ENCODE peak calls at places on chromosomes 11 and 22, in five cellular contexts. One of them, this sample, is unnamed.

GRCh38 chr11:78742430-78742829 is 167.8 kb upstream of the NARS2 start:
- DNase-seq in H9: no peak
- DNase-seq in H1: no peak
- DNase-seq in trophoblast cell: no peak
- DNase-seq in mesenchymal stem cell: no peak
- DNase-seq in this sample: no peak

GRCh38 chr11:29482510-29482909 is 534.3 kb downstream of the KCNA4 start:
- DNase-seq in H9: no peak
- DNase-seq in H1: no peak
- DNase-seq in trophoblast cell: peak
- DNase-seq in mesenchymal stem cell: no peak
- DNase-seq in this sample: no peak

GRCh38 chr22:29737251-29738117 is 17.7 kb downstream of the CABP7 start:
- DNase-seq in H9: peak
- DNase-seq in H1: no peak
- DNase-seq in trophoblast cell: peak
- DNase-seq in mesenchymal stem cell: no peak
- DNase-seq in this sample: no peak

GRCh38 chr22:36301384-36301828 is 48.5 kb downstream of the APOL1 start:
- DNase-seq in H9: peak
- DNase-seq in H1: peak
- DNase-seq in trophoblast cell: peak
- DNase-seq in mesenchymal stem cell: peak
- DNase-seq in this sample: peak

GRCh38 chr11:109704432-109704831 is 282.4 kb downstream of the C11orf87 start:
- DNase-seq in H9: no peak
- DNase-seq in H1: no peak
- DNase-seq in trophoblast cell: no peak
- DNase-seq in mesenchymal stem cell: no peak
- DNase-seq in this sample: no peak

GRCh38 chr11:10041803-10042202 is 252.2 kb downstream of the SBF2 start:
- DNase-seq in H9: no peak
- DNase-seq in H1: no peak
- DNase-seq in trophoblast cell: no peak
- DNase-seq in mesenchymal stem cell: no peak
- DNase-seq in this sample: no peak

GRCh38 chr11:119782673-119783072 is 53.7 kb upstream of the NECTIN1 start:
- DNase-seq in H9: no peak
- DNase-seq in H1: no peak
- DNase-seq in trophoblast cell: no peak
- DNase-seq in mesenchymal stem cell: no peak
- DNase-seq in this sample: no peak

GRCh38 chr22:45069925-45070324 is 60.1 kb upstream of the PHF21B start:
- DNase-seq in H9: no peak
- DNase-seq in H1: no peak
- DNase-seq in trophoblast cell: no peak
- DNase-seq in mesenchymal stem cell: no peak
- DNase-seq in this sample: no peak

GRCh38 chr11:123291201-123291869 is 96.3 kb upstream of the CLMP start:
- DNase-seq in H9: no peak
- DNase-seq in H1: no peak
- DNase-seq in trophoblast cell: no peak
- DNase-seq in mesenchymal stem cell: no peak
- DNase-seq in this sample: no peak

GRCh38 chr11:64040684-64041267 is 5.0 kb downstream of the FLRT1 start:
- DNase-seq in H9: peak
- DNase-seq in H1: no peak
- DNase-seq in trophoblast cell: no peak
- DNase-seq in mesenchymal stem cell: no peak
- DNase-seq in this sample: no peak

GRCh38 chr11:112174789-112175595 is at the start of gene BCO2:
- DNase-seq in H9: peak
- DNase-seq in H1: no peak
- DNase-seq in trophoblast cell: peak
- DNase-seq in mesenchymal stem cell: peak
- DNase-seq in this sample: peak

GRCh38 chr11:125579811-125580210 is 10.5 kb downstream of the EI24 start:
- DNase-seq in H9: no peak
- DNase-seq in H1: no peak
- DNase-seq in trophoblast cell: no peak
- DNase-seq in mesenchymal stem cell: no peak
- DNase-seq in this sample: no peak

GRCh38 chr11:118914178-118914918 is 11.4 kb downstream of the BCL9L start:
- DNase-seq in H9: peak
- DNase-seq in H1: no peak
- DNase-seq in trophoblast cell: no peak
- DNase-seq in mesenchymal stem cell: no peak
- DNase-seq in this sample: no peak

GRCh38 chr22:29799217-29799680 is 32.1 kb downstream of the UQCR10 start:
- DNase-seq in H9: no peak
- DNase-seq in H1: no peak
- DNase-seq in trophoblast cell: peak
- DNase-seq in mesenchymal stem cell: peak
- DNase-seq in this sample: no peak

GRCh38 chr11:70694371-70694770 is 296.0 kb downstream of the CTTN start:
- DNase-seq in H9: no peak
- DNase-seq in H1: no peak
- DNase-seq in trophoblast cell: no peak
- DNase-seq in mesenchymal stem cell: no peak
- DNase-seq in this sample: no peak

GRCh38 chr11:124225471-124225870 is 15.4 kb upstream of the OR8G1 start:
- DNase-seq in H9: no peak
- DNase-seq in H1: no peak
- DNase-seq in trophoblast cell: no peak
- DNase-seq in mesenchymal stem cell: no peak
- DNase-seq in this sample: no peak

GRCh38 chr22:42868751-42869251 is 11.7 kb upstream of the ARFGAP3 start:
- DNase-seq in H9: no peak
- DNase-seq in H1: no peak
- DNase-seq in trophoblast cell: no peak
- DNase-seq in mesenchymal stem cell: no peak
- DNase-seq in this sample: no peak

GRCh38 chr11:132874638-132875037 is 657.7 kb downstream of the OPCML start:
- DNase-seq in H9: no peak
- DNase-seq in H1: no peak
- DNase-seq in trophoblast cell: no peak
- DNase-seq in mesenchymal stem cell: peak
- DNase-seq in this sample: no peak

GRCh38 chr11:78168539-78169477 is 19.6 kb downstream of the KCTD21 start:
- DNase-seq in H9: no peak
- DNase-seq in H1: no peak
- DNase-seq in trophoblast cell: no peak
- DNase-seq in mesenchymal stem cell: peak
- DNase-seq in this sample: no peak

GRCh38 chr11:72736452-72737069 is 15.6 kb downstream of the ARAP1 start:
- DNase-seq in H9: no peak
- DNase-seq in H1: no peak
- DNase-seq in trophoblast cell: peak
- DNase-seq in mesenchymal stem cell: peak
- DNase-seq in this sample: no peak

GRCh38 chr11:114059278-114059983 is at the start of gene ZBTB16:
- DNase-seq in H9: peak
- DNase-seq in H1: peak
- DNase-seq in trophoblast cell: no peak
- DNase-seq in mesenchymal stem cell: peak
- DNase-seq in this sample: peak

GRCh38 chr22:22408731-22409696 is 99.5 kb downstream of the ZNF280B start:
- DNase-seq in H9: peak
- DNase-seq in H1: no peak
- DNase-seq in trophoblast cell: peak
- DNase-seq in mesenchymal stem cell: peak
- DNase-seq in this sample: peak

GRCh38 chr22:41857160-41857859 is 24.4 kb downstream of the SREBF2 start:
- DNase-seq in H9: peak
- DNase-seq in H1: peak
- DNase-seq in trophoblast cell: peak
- DNase-seq in mesenchymal stem cell: peak
- DNase-seq in this sample: peak

DNA sequence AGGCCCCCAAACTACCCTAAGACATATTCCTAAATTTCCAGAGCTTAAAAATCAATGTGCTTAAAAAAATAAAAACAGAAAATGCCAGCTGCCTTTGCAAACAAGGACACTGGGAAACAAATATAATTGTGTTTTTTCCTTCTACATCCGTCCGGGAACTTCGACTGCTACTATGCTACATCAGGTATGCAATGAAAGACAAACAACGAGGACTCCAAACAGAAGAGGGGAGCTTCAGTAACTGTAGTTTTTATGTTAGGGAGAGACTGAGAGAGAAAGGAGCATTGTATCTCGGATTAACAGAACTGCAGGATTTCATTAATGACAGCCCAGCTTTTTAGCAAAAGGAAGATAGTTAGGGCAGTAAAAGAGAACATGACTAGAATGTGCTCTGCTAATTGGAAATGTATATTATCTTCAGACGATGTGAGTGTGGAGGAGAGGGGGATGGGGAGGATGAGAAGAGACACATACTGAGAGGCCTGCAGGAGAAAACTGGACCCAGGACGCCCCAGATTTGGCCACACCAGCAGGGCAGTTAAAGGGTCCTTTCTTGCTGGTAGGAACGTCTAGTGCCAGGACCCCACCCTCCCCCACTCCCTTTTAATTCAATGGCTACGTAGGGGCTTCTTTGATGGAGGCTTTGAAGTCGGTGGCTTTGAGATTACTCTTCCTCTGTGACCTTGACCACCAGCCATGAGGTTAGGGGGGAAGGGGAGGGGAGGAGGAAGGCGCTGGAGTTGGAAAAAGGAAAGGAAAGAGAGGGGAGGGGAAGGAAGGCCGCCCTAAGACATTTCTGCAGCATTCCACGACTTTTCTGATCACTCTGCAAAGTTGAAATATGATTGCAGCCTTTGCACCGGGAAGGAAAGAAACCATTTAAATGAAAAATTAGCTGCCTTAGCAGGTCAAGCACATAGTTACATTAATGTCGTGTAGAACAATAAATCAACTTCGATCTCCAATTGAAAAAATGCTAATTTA is 187.1 kb downstream of the BLID start:
- DNase-seq in H9: peak
- DNase-seq in H1: no peak
- DNase-seq in trophoblast cell: no peak
- DNase-seq in mesenchymal stem cell: no peak
- DNase-seq in this sample: peak
- H2AFZ ChIP-seq in H9: peak
- H2AFZ ChIP-seq in H1: peak
- H2AFZ ChIP-seq in trophoblast cell: no peak
- H2AFZ ChIP-seq in mesenchymal stem cell: no peak
- H2AFZ ChIP-seq in this sample: peak

GRCh38 chr22:27381960-27382742 is 419.4 kb downstream of the MN1 start:
- DNase-seq in H9: peak
- DNase-seq in H1: no peak
- DNase-seq in trophoblast cell: no peak
- DNase-seq in mesenchymal stem cell: no peak
- DNase-seq in this sample: no peak

GRCh38 chr22:27383896-27384295 is 417.7 kb downstream of the MN1 start:
- DNase-seq in H9: no peak
- DNase-seq in H1: no peak
- DNase-seq in trophoblast cell: no peak
- DNase-seq in mesenchymal stem cell: no peak
- DNase-seq in this sample: no peak

GRCh38 chr22:27380826-27381225 is 420.7 kb downstream of the MN1 start:
- DNase-seq in H9: peak
- DNase-seq in H1: no peak
- DNase-seq in trophoblast cell: no peak
- DNase-seq in mesenchymal stem cell: no peak
- DNase-seq in this sample: no peak

GRCh38 chr22:27382947-27383346 is 418.6 kb downstream of the MN1 start:
- DNase-seq in H9: peak
- DNase-seq in H1: no peak
- DNase-seq in trophoblast cell: no peak
- DNase-seq in mesenchymal stem cell: no peak
- DNase-seq in this sample: no peak

DNA sequence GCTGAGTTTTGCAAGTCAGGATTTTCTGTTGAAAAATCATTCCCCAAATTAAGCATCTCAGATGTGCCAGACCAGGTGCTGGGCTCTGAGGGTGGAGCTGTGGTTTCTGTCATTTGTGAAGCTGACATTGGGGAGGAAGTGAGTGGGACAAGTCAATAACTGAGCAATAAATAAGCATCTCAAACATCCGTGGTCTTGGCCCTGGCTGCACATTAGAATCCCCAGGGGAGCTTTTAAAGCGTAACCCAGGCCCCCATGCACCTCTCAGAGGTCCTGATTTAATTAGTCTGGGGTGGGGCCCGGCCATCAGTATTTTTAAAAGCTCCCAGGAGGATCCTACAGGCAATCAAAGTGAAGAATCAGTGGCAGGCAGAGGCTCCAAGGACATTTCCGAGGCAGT is 420.0 kb downstream of the MN1 start:
- DNase-seq in H9: no peak
- DNase-seq in H1: no peak
- DNase-seq in trophoblast cell: no peak
- DNase-seq in mesenchymal stem cell: no peak
- DNase-seq in this sample: no peak
- H2BK12ac ChIP-seq in H9: no peak
- H2BK12ac ChIP-seq in H1: peak
- H2BK12ac ChIP-seq in trophoblast cell: no peak
- H2BK12ac ChIP-seq in mesenchymal stem cell: no peak
- H2BK12ac ChIP-seq in this sample: no peak

GRCh38 chr11:1456166-1456565 is 30.4 kb downstream of the MOB2 start:
- DNase-seq in H9: no peak
- DNase-seq in H1: no peak
- DNase-seq in trophoblast cell: no peak
- DNase-seq in mesenchymal stem cell: no peak
- DNase-seq in this sample: no peak
- H3K9ac ChIP-seq in H9: no peak
- H3K9ac ChIP-seq in H1: no peak
- H3K9ac ChIP-seq in trophoblast cell: no peak
- H3K9ac ChIP-seq in mesenchymal stem cell: no peak
- H3K9ac ChIP-seq in this sample: no peak

GRCh38 chr11:22802861-22803260 is 26.7 kb downstream of the SVIP start:
- DNase-seq in H9: no peak
- DNase-seq in H1: no peak
- DNase-seq in trophoblast cell: no peak
- DNase-seq in mesenchymal stem cell: no peak
- DNase-seq in this sample: no peak

GRCh38 chr11:22808559-22809197 is 20.9 kb downstream of the SVIP start:
- DNase-seq in H9: no peak
- DNase-seq in H1: no peak
- DNase-seq in trophoblast cell: no peak
- DNase-seq in mesenchymal stem cell: no peak
- DNase-seq in this sample: no peak

GRCh38 chr11:22807855-22808558 is 21.6 kb downstream of the SVIP start:
- DNase-seq in H9: no peak
- DNase-seq in H1: no peak
- DNase-seq in trophoblast cell: no peak
- DNase-seq in mesenchymal stem cell: no peak
- DNase-seq in this sample: no peak

GRCh38 chr11:22809893-22810292 is 19.7 kb downstream of the SVIP start:
- DNase-seq in H9: no peak
- DNase-seq in H1: no peak
- DNase-seq in trophoblast cell: no peak
- DNase-seq in mesenchymal stem cell: no peak
- DNase-seq in this sample: no peak

DNA sequence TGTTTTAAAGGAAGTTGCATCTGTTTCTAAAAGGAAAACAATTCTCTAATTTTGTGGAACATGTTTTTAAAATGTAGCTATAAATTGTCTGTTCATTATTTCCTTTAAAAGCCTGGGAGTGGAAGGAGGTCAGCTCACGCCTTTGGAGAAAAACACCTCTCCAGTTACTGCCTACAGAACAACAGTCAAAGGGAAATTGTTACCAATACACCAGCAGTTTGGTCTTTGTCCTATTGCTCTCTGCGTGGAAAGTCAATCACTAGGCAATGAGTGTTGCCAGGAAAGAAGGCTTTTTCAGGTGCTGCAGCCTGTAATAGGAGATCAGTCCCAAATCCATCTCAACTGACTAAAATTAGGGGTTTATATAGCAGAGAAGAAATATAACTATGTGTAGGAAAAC is 22.2 kb downstream of the SVIP start:
- DNase-seq in H9: no peak
- DNase-seq in H1: no peak
- DNase-seq in trophoblast cell: no peak
- DNase-seq in mesenchymal stem cell: no peak
- DNase-seq in this sample: no peak
- H2AFZ ChIP-seq in H9: no peak
- H2AFZ ChIP-seq in H1: no peak
- H2AFZ ChIP-seq in trophoblast cell: no peak
- H2AFZ ChIP-seq in mesenchymal stem cell: no peak
- H2AFZ ChIP-seq in this sample: no peak

This sample was measured in neuronal stem cell.